ENCODE peak calls at places on chromosomes 5 and 9, in ten cellular contexts. One of them, this sample, is unnamed.
A peak's percentile ranks its signal among the peaks of the same experiment; 100 is the strongest.

GRCh38 chr9:99491408-99492259 is 269.6 kb downstream of the SEC61B start:
- DNase-seq in GM23248: peak; percentile 47
- DNase-seq in CD8-positive, alpha-beta T cell: no peak
- DNase-seq in tibial nerve: no peak
- DNase-seq in pancreas: no peak
- DNase-seq in foreskin keratinocyte: no peak
- DNase-seq in upper lobe of left lung: no peak
- DNase-seq in gastrocnemius medialis: no peak
- DNase-seq in breast epithelium: no peak
- DNase-seq in cardiac muscle cell: peak; percentile 12
- DNase-seq in this sample: no peak

GRCh38 chr5:180007582-180007981 is 64.0 kb downstream of the RNF130 start:
- DNase-seq in GM23248: no peak
- DNase-seq in CD8-positive, alpha-beta T cell: no peak
- DNase-seq in tibial nerve: no peak
- DNase-seq in pancreas: no peak
- DNase-seq in foreskin keratinocyte: no peak
- DNase-seq in upper lobe of left lung: no peak
- DNase-seq in gastrocnemius medialis: no peak
- DNase-seq in breast epithelium: no peak
- DNase-seq in cardiac muscle cell: no peak
- DNase-seq in this sample: no peak

GRCh38 chr9:129320575-129321311 is 142.7 kb upstream of the IER5L start:
- DNase-seq in GM23248: peak; percentile 90
- DNase-seq in CD8-positive, alpha-beta T cell: peak; percentile 21
- DNase-seq in tibial nerve: peak; percentile 26
- DNase-seq in pancreas: peak; percentile 52
- DNase-seq in foreskin keratinocyte: no peak
- DNase-seq in upper lobe of left lung: peak; percentile 82
- DNase-seq in gastrocnemius medialis: no peak
- DNase-seq in breast epithelium: no peak
- DNase-seq in cardiac muscle cell: peak; percentile 92
- DNase-seq in this sample: peak; percentile 61

GRCh38 chr9:70641031-70641430 is 226.6 kb upstream of the KLF9 start:
- DNase-seq in GM23248: no peak
- DNase-seq in CD8-positive, alpha-beta T cell: no peak
- DNase-seq in tibial nerve: no peak
- DNase-seq in pancreas: no peak
- DNase-seq in foreskin keratinocyte: no peak
- DNase-seq in upper lobe of left lung: no peak
- DNase-seq in gastrocnemius medialis: no peak
- DNase-seq in breast epithelium: no peak
- DNase-seq in cardiac muscle cell: no peak
- DNase-seq in this sample: no peak

GRCh38 chr5:123916331-123917121 is 404.5 kb downstream of the CSNK1G3 start:
- DNase-seq in GM23248: peak; percentile 64
- DNase-seq in CD8-positive, alpha-beta T cell: no peak
- DNase-seq in tibial nerve: no peak
- DNase-seq in pancreas: no peak
- DNase-seq in foreskin keratinocyte: peak; percentile 82
- DNase-seq in upper lobe of left lung: no peak
- DNase-seq in gastrocnemius medialis: no peak
- DNase-seq in breast epithelium: no peak
- DNase-seq in cardiac muscle cell: peak; percentile 40
- DNase-seq in this sample: peak; percentile 53

GRCh38 chr9:123929177-123929869 is 603 bp downstream of the DENND1A start:
- DNase-seq in GM23248: no peak
- DNase-seq in CD8-positive, alpha-beta T cell: peak; percentile 7
- DNase-seq in tibial nerve: no peak
- DNase-seq in pancreas: no peak
- DNase-seq in foreskin keratinocyte: no peak
- DNase-seq in upper lobe of left lung: no peak
- DNase-seq in gastrocnemius medialis: no peak
- DNase-seq in breast epithelium: no peak
- DNase-seq in cardiac muscle cell: no peak
- DNase-seq in this sample: no peak

GRCh38 chr9:130026583-130027427 is 16.2 kb downstream of the FNBP1 start:
- DNase-seq in GM23248: no peak
- DNase-seq in CD8-positive, alpha-beta T cell: no peak
- DNase-seq in tibial nerve: no peak
- DNase-seq in pancreas: no peak
- DNase-seq in foreskin keratinocyte: no peak
- DNase-seq in upper lobe of left lung: no peak
- DNase-seq in gastrocnemius medialis: peak; percentile 46
- DNase-seq in breast epithelium: no peak
- DNase-seq in cardiac muscle cell: no peak
- DNase-seq in this sample: no peak

GRCh38 chr9:88106492-88106891 is 31.8 kb downstream of the SPATA31C2 start:
- DNase-seq in GM23248: peak; percentile 67
- DNase-seq in CD8-positive, alpha-beta T cell: no peak
- DNase-seq in tibial nerve: no peak
- DNase-seq in pancreas: peak; percentile 37
- DNase-seq in foreskin keratinocyte: no peak
- DNase-seq in upper lobe of left lung: no peak
- DNase-seq in gastrocnemius medialis: no peak
- DNase-seq in breast epithelium: no peak
- DNase-seq in cardiac muscle cell: peak; percentile 58
- DNase-seq in this sample: peak; percentile 49

GRCh38 chr5:79729686-79730085 is 40.0 kb downstream of the CMYA5 start:
- DNase-seq in GM23248: no peak
- DNase-seq in CD8-positive, alpha-beta T cell: no peak
- DNase-seq in tibial nerve: no peak
- DNase-seq in pancreas: no peak
- DNase-seq in foreskin keratinocyte: no peak
- DNase-seq in upper lobe of left lung: no peak
- DNase-seq in gastrocnemius medialis: no peak
- DNase-seq in breast epithelium: no peak
- DNase-seq in cardiac muscle cell: no peak
- DNase-seq in this sample: no peak

GRCh38 chr5:5270958-5271605 is 131.0 kb downstream of the ADAMTS16 start:
- DNase-seq in GM23248: peak; percentile 84
- DNase-seq in CD8-positive, alpha-beta T cell: no peak
- DNase-seq in tibial nerve: peak; percentile 66
- DNase-seq in pancreas: peak; percentile 85
- DNase-seq in foreskin keratinocyte: peak; percentile 89
- DNase-seq in upper lobe of left lung: peak; percentile 53
- DNase-seq in gastrocnemius medialis: no peak
- DNase-seq in breast epithelium: peak; percentile 39
- DNase-seq in cardiac muscle cell: peak; percentile 90
- DNase-seq in this sample: peak; percentile 96

GRCh38 chr5:142315231-142315900 is 9.5 kb downstream of the SPRY4 start:
- DNase-seq in GM23248: no peak
- DNase-seq in CD8-positive, alpha-beta T cell: no peak
- DNase-seq in tibial nerve: no peak
- DNase-seq in pancreas: no peak
- DNase-seq in foreskin keratinocyte: no peak
- DNase-seq in upper lobe of left lung: no peak
- DNase-seq in gastrocnemius medialis: no peak
- DNase-seq in breast epithelium: no peak
- DNase-seq in cardiac muscle cell: no peak
- DNase-seq in this sample: no peak

GRCh38 chr5:142316051-142316450 is 8.8 kb downstream of the SPRY4 start:
- DNase-seq in GM23248: peak; percentile 62
- DNase-seq in CD8-positive, alpha-beta T cell: no peak
- DNase-seq in tibial nerve: no peak
- DNase-seq in pancreas: no peak
- DNase-seq in foreskin keratinocyte: no peak
- DNase-seq in upper lobe of left lung: no peak
- DNase-seq in gastrocnemius medialis: no peak
- DNase-seq in breast epithelium: no peak
- DNase-seq in cardiac muscle cell: peak; percentile 63
- DNase-seq in this sample: no peak

GRCh38 chr5:142317673-142318261 is 7.1 kb downstream of the SPRY4 start:
- DNase-seq in GM23248: peak; percentile 25
- DNase-seq in CD8-positive, alpha-beta T cell: no peak
- DNase-seq in tibial nerve: no peak
- DNase-seq in pancreas: no peak
- DNase-seq in foreskin keratinocyte: no peak
- DNase-seq in upper lobe of left lung: no peak
- DNase-seq in gastrocnemius medialis: no peak
- DNase-seq in breast epithelium: no peak
- DNase-seq in cardiac muscle cell: no peak
- DNase-seq in this sample: no peak

GRCh38 chr5:142317173-142317572 is 7.6 kb downstream of the SPRY4 start:
- DNase-seq in GM23248: peak; percentile 18
- DNase-seq in CD8-positive, alpha-beta T cell: no peak
- DNase-seq in tibial nerve: no peak
- DNase-seq in pancreas: no peak
- DNase-seq in foreskin keratinocyte: no peak
- DNase-seq in upper lobe of left lung: no peak
- DNase-seq in gastrocnemius medialis: no peak
- DNase-seq in breast epithelium: no peak
- DNase-seq in cardiac muscle cell: no peak
- DNase-seq in this sample: no peak

GRCh38 chr5:142316681-142317080 is 8.1 kb downstream of the SPRY4 start:
- DNase-seq in GM23248: no peak
- DNase-seq in CD8-positive, alpha-beta T cell: no peak
- DNase-seq in tibial nerve: no peak
- DNase-seq in pancreas: no peak
- DNase-seq in foreskin keratinocyte: no peak
- DNase-seq in upper lobe of left lung: no peak
- DNase-seq in gastrocnemius medialis: no peak
- DNase-seq in breast epithelium: no peak
- DNase-seq in cardiac muscle cell: no peak
- DNase-seq in this sample: no peak
- H3K4me1 ChIP-seq in GM23248: peaks cover 59% of the 10 kb centered on the region
- H3K4me1 ChIP-seq in CD8-positive, alpha-beta T cell: peaks cover 17% of the 10 kb centered on the region
- H3K4me1 ChIP-seq in tibial nerve: peaks cover 87% of the 10 kb centered on the region
- H3K4me1 ChIP-seq in pancreas: no peaks in the 10 kb centered on the region
- H3K4me1 ChIP-seq in foreskin keratinocyte: peaks cover 25% of the 10 kb centered on the region
- H3K4me1 ChIP-seq in upper lobe of left lung: peaks cover 91% of the 10 kb centered on the region
- H3K4me1 ChIP-seq in gastrocnemius medialis: peaks cover 45% of the 10 kb centered on the region
- H3K4me1 ChIP-seq in breast epithelium: no peaks in the 10 kb centered on the region
- H3K4me1 ChIP-seq in cardiac muscle cell: peaks cover 41% of the 10 kb centered on the region
- H3K4me1 ChIP-seq in this sample: peaks cover 19% of the 10 kb centered on the region

DNA sequence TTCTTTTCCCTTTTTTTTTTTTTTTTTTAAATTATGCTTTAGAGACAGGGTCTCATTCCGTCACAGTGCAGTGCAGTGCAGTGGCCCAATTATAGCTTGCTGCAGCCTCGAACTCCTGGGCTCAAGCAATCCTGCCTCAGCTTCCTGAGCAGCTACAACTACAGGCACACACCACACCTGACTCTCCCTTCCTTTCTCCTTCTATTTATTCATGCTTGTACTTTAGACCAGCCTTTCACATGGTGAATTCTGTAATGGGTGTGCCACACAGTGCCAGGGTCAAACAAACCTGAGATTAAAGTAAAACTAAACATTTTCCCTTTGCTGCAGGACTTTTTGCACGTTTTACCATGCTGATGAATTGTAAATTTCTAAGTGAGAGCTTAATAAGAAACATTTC is 8.0 kb downstream of the SH3RF2 start:
- DNase-seq in GM23248: no peak
- DNase-seq in CD8-positive, alpha-beta T cell: no peak
- DNase-seq in tibial nerve: no peak
- DNase-seq in pancreas: no peak
- DNase-seq in foreskin keratinocyte: no peak
- DNase-seq in upper lobe of left lung: no peak
- DNase-seq in gastrocnemius medialis: no peak
- DNase-seq in breast epithelium: no peak
- DNase-seq in cardiac muscle cell: no peak
- DNase-seq in this sample: no peak
- H3K4me1 ChIP-seq in GM23248: peaks cover 16% of the 10 kb centered on the region
- H3K4me1 ChIP-seq in CD8-positive, alpha-beta T cell: no peaks in the 10 kb centered on the region
- H3K4me1 ChIP-seq in tibial nerve: no peaks in the 10 kb centered on the region
- H3K4me1 ChIP-seq in pancreas: peaks cover under 1% of the 10 kb centered on the region
- H3K4me1 ChIP-seq in foreskin keratinocyte: peaks cover 55% of the 10 kb centered on the region
- H3K4me1 ChIP-seq in upper lobe of left lung: peaks cover 7% of the 10 kb centered on the region
- H3K4me1 ChIP-seq in gastrocnemius medialis: peaks cover 5% of the 10 kb centered on the region
- H3K4me1 ChIP-seq in breast epithelium: no peaks in the 10 kb centered on the region
- H3K4me1 ChIP-seq in cardiac muscle cell: peaks cover 34% of the 10 kb centered on the region
- H3K4me1 ChIP-seq in this sample: peaks cover 45% of the 10 kb centered on the region

GRCh38 chr5:107474361-107474723 is 196.4 kb downstream of the EFNA5 start:
- DNase-seq in GM23248: no peak
- DNase-seq in CD8-positive, alpha-beta T cell: no peak
- DNase-seq in tibial nerve: no peak
- DNase-seq in pancreas: no peak
- DNase-seq in foreskin keratinocyte: no peak
- DNase-seq in upper lobe of left lung: no peak
- DNase-seq in gastrocnemius medialis: no peak
- DNase-seq in breast epithelium: no peak
- DNase-seq in cardiac muscle cell: no peak
- DNase-seq in this sample: no peak

GRCh38 chr5:107477492-107477891 is 193.2 kb downstream of the EFNA5 start:
- DNase-seq in GM23248: no peak
- DNase-seq in CD8-positive, alpha-beta T cell: no peak
- DNase-seq in tibial nerve: no peak
- DNase-seq in pancreas: no peak
- DNase-seq in foreskin keratinocyte: no peak
- DNase-seq in upper lobe of left lung: no peak
- DNase-seq in gastrocnemius medialis: no peak
- DNase-seq in breast epithelium: no peak
- DNase-seq in cardiac muscle cell: no peak
- DNase-seq in this sample: peak; percentile 28

GRCh38 chr5:107474724-107475489 is 195.8 kb downstream of the EFNA5 start:
- DNase-seq in GM23248: no peak
- DNase-seq in CD8-positive, alpha-beta T cell: no peak
- DNase-seq in tibial nerve: no peak
- DNase-seq in pancreas: no peak
- DNase-seq in foreskin keratinocyte: no peak
- DNase-seq in upper lobe of left lung: peak; percentile 28
- DNase-seq in gastrocnemius medialis: no peak
- DNase-seq in breast epithelium: no peak
- DNase-seq in cardiac muscle cell: no peak
- DNase-seq in this sample: peak; percentile 67

GRCh38 chr5:107478068-107478641 is 192.6 kb downstream of the EFNA5 start:
- DNase-seq in GM23248: no peak
- DNase-seq in CD8-positive, alpha-beta T cell: no peak
- DNase-seq in tibial nerve: no peak
- DNase-seq in pancreas: no peak
- DNase-seq in foreskin keratinocyte: no peak
- DNase-seq in upper lobe of left lung: no peak
- DNase-seq in gastrocnemius medialis: no peak
- DNase-seq in breast epithelium: no peak
- DNase-seq in cardiac muscle cell: no peak
- DNase-seq in this sample: no peak

GRCh38 chr5:107476783-107477182 is 194.0 kb downstream of the EFNA5 start:
- DNase-seq in GM23248: no peak
- DNase-seq in CD8-positive, alpha-beta T cell: no peak
- DNase-seq in tibial nerve: no peak
- DNase-seq in pancreas: no peak
- DNase-seq in foreskin keratinocyte: no peak
- DNase-seq in upper lobe of left lung: peak; percentile 62
- DNase-seq in gastrocnemius medialis: no peak
- DNase-seq in breast epithelium: no peak
- DNase-seq in cardiac muscle cell: peak; percentile 71
- DNase-seq in this sample: no peak
- H3K4me1 ChIP-seq in GM23248: no peaks in the 10 kb centered on the region
- H3K4me1 ChIP-seq in CD8-positive, alpha-beta T cell: peaks cover 13% of the 10 kb centered on the region
- H3K4me1 ChIP-seq in tibial nerve: no peaks in the 10 kb centered on the region
- H3K4me1 ChIP-seq in pancreas: no peaks in the 10 kb centered on the region
- H3K4me1 ChIP-seq in foreskin keratinocyte: peaks cover 24% of the 10 kb centered on the region
- H3K4me1 ChIP-seq in upper lobe of left lung: peaks cover 32% of the 10 kb centered on the region
- H3K4me1 ChIP-seq in gastrocnemius medialis: no peaks in the 10 kb centered on the region
- H3K4me1 ChIP-seq in breast epithelium: no peaks in the 10 kb centered on the region
- H3K4me1 ChIP-seq in cardiac muscle cell: peaks cover 8% of the 10 kb centered on the region
- H3K4me1 ChIP-seq in this sample: peaks cover 55% of the 10 kb centered on the region

DNA sequence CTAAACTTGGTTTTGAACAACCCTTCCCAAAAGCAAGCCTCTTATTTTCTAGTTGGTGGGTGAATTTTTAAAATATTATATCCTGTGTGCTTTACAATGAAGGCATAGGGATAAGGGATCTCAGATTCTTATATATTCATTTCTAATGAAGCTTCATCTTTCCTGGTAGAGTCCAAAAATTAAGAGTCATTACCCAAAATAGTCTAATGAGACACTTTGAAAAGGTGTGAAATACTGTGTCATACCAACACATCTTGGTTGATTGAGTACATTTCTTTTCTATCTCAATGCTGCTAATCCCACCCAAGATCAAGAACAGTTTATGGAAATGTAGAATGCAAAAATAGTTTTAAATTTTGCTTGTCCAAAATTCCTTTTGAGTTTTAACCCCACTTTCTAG is 7.4 kb downstream of the EBF1 start:
- DNase-seq in GM23248: no peak
- DNase-seq in CD8-positive, alpha-beta T cell: no peak
- DNase-seq in tibial nerve: no peak
- DNase-seq in pancreas: no peak
- DNase-seq in foreskin keratinocyte: no peak
- DNase-seq in upper lobe of left lung: no peak
- DNase-seq in gastrocnemius medialis: no peak
- DNase-seq in breast epithelium: no peak
- DNase-seq in cardiac muscle cell: no peak
- DNase-seq in this sample: no peak
- H3K4me1 ChIP-seq in GM23248: peaks cover 14% of the 10 kb centered on the region
- H3K4me1 ChIP-seq in CD8-positive, alpha-beta T cell: peaks cover 9% of the 10 kb centered on the region
- H3K4me1 ChIP-seq in tibial nerve: peaks cover 26% of the 10 kb centered on the region
- H3K4me1 ChIP-seq in pancreas: peaks cover 11% of the 10 kb centered on the region
- H3K4me1 ChIP-seq in foreskin keratinocyte: no peaks in the 10 kb centered on the region
- H3K4me1 ChIP-seq in upper lobe of left lung: peaks cover 13% of the 10 kb centered on the region
- H3K4me1 ChIP-seq in gastrocnemius medialis: no peaks in the 10 kb centered on the region
- H3K4me1 ChIP-seq in breast epithelium: no peaks in the 10 kb centered on the region
- H3K4me1 ChIP-seq in cardiac muscle cell: no peaks in the 10 kb centered on the region
- H3K4me1 ChIP-seq in this sample: peaks cover 3% of the 10 kb centered on the region

This sample was measured in PC-3.